ENCODE peak calls at places on chromosome X, in eight cellular contexts. W is PC-3, Q is AG09309, H is ovary, J is HFF-Myc, Z is endodermal cell, D is IMR-90, S is LNCaP clone FGC. T is an unnamed sample.

GRCh38 chrX:9324676-9325075 is 140.2 kb upstream of the TBL1X start:
- DNase-seq in W (peak; percentile 16), Q (no peak), H (no peak), J (no peak), Z (no peak), D (no peak), S (no peak), T (no peak)

GRCh38 chrX:41347186-41347585 is 13.2 kb downstream of the DDX3X start:
- DNase-seq in W (no peak), Q (no peak), H (no peak), J (no peak), Z (no peak), D (no peak), S (no peak), T (no peak)

GRCh38 chrX:27186671-27187070 is 276.5 kb downstream of the PPP4R3C start:
- DNase-seq in W (peak; percentile 50), Q (no peak), H (no peak), J (peak; percentile 4), Z (peak; percentile 58), D (peak; percentile 28), S (no peak), T (peak; percentile 46)

GRCh38 chrX:87583679-87584078 is 66.1 kb downstream of the KLHL4 start:
- DNase-seq in W (peak; percentile 39), Q (no peak), H (no peak), J (no peak), Z (peak; percentile 84), D (peak; percentile 10), S (no peak), T (peak; percentile 40)

GRCh38 chrX:38891641-38892413 is 90.6 kb downstream of the MID1IP1 start:
- DNase-seq in W (no peak), Q (no peak), H (no peak), J (peak; percentile 39), Z (no peak), D (peak; percentile 75), S (no peak), T (peak; percentile 11)

GRCh38 chrX:154695913-154696312 is 42.5 kb upstream of the CTAG2 start:
- DNase-seq in W (no peak), Q (no peak), H (no peak), J (no peak), Z (no peak), D (peak; percentile 31), S (no peak), T (peak; percentile 60)

GRCh38 chrX:82127228-82128123 is 925.6 kb downstream of the SH3BGRL start:
- DNase-seq in W (peak; percentile 29), Q (no peak), H (no peak), J (no peak), Z (no peak), D (no peak), S (no peak), T (no peak)

GRCh38 chrX:72053508-72053907 is 78.2 kb downstream of the RTL5 start:
- DNase-seq in W (no peak), Q (no peak), H (no peak), J (no peak), Z (no peak), D (no peak), S (no peak), T (no peak)

GRCh38 chrX:103845165-103845653 is 13.2 kb upstream of the RAB9B start:
- DNase-seq in W (peak; percentile 80), Q (peak; percentile 59), H (peak; percentile 83), J (peak; percentile 22), Z (peak; percentile 91), D (peak; percentile 78), S (no peak), T (peak; percentile 86)

GRCh38 chrX:101659601-101660063 is at the start of gene ARMCX2:
- DNase-seq in W (no peak), Q (peak; percentile 23), H (peak; percentile 81), J (no peak), Z (peak; percentile 75), D (peak; percentile 69), S (no peak), T (peak; percentile 73)

GRCh38 chrX:18146954-18147353 is 73.7 kb downstream of the BEND2 start:
- DNase-seq in W (peak; percentile 53), Q (no peak), H (no peak), J (no peak), Z (peak; percentile 76), D (peak; percentile 13), S (no peak), T (peak; percentile 8)

GRCh38 chrX:43961699-43962098 is 11.5 kb downstream of the NDP start:
- DNase-seq in W (peak; percentile 62), Q (no peak), H (no peak), J (no peak), Z (no peak), D (no peak), S (no peak), T (no peak)

GRCh38 chrX:107742754-107743191 is 32.8 kb downstream of the TSC22D3 start:
- DNase-seq in W (no peak), Q (no peak), H (peak; percentile 59), J (no peak), Z (peak; percentile 56), D (no peak), S (no peak), T (no peak)

GRCh38 chrX:65516756-65517155 is 17.8 kb downstream of the LAS1L start:
- DNase-seq in W (no peak), Q (no peak), H (no peak), J (no peak), Z (no peak), D (no peak), S (no peak), T (no peak)

GRCh38 chrX:24024819-24025740 is 1.9 kb downstream of the KLHL15 start:
- DNase-seq in W (peak; percentile 86), Q (peak; percentile 64), H (peak; percentile 92), J (peak; percentile 40), Z (peak; percentile 92), D (peak; percentile 89), S (peak; percentile 40), T (peak; percentile 92)

GRCh38 chrX:24025741-24026402 is 1.1 kb downstream of the KLHL15 start:
- DNase-seq in W (peak; percentile 17), Q (peak; percentile 49), H (no peak), J (no peak), Z (no peak), D (peak; percentile 81), S (no peak), T (peak; percentile 86)

GRCh38 chrX:24026403-24026801 is 584 bp downstream of the KLHL15 start:
- DNase-seq in W (no peak), Q (no peak), H (no peak), J (no peak), Z (peak; percentile 66), D (no peak), S (no peak), T (peak; percentile 20)

GRCh38 chrX:24023972-24024664 is 2.9 kb downstream of the KLHL15 start:
- DNase-seq in W (peak; percentile 8), Q (no peak), H (no peak), J (no peak), Z (no peak), D (peak; percentile 23), S (no peak), T (peak; percentile 26)

DNA sequence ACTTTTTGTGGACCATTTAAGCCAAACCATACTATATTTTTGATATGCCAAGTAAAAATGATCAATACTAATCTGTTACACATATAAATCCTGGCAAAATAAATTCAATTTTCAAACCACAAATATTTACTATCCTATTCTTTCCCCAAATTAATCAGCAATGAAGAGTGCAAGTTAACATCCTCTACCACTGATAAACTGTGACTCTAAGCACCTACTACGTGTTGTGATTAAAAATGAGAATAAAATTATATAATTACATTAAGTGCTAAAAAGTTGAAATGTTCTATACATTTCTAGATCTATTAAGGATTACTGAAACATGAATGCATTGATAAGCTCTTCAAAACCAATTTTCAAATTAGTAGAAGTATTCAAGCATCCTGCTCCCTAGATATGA is 3.4 kb downstream of the KLHL15 start:
- DNase-seq in W (no peak), Q (no peak), H (no peak), J (no peak), Z (no peak), D (no peak), S (no peak), T (no peak)
- H3K4me3 ChIP-seq in W (peak overlapping the region; percentile 97), Q (peak overlapping the region; percentile 29), H (peak overlapping the region; percentile 65), J (peak overlapping the region; percentile 66), Z (peak overlapping the region; percentile 92), D (peak overlapping the region; percentile 99), S (peak overlapping the region; percentile 73), T (peak overlapping the region; percentile 81)

GRCh38 chrX:147533426-147533825 is 378.3 kb upstream of the FMR1 start:
- DNase-seq in W (no peak), Q (no peak), H (no peak), J (no peak), Z (no peak), D (no peak), S (no peak), T (no peak)

DNA sequence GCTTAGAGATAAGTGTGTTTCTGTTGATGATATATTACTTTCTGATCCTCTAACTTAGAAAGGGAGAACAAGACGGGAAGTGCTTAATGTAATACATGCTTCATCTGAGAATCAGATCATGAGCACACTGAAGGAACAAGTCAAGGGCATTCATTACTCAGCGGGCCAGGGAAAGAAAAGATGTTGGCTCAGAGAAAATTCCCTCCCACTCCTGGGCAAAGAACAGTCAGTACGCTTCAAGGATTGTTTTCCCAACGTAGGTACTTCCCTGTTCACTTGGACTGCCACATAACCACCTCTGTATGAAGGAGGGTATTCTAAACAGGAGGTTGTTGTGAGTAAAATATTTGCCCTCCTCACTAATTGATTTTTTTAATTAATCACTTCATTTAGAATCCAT is 374.5 kb upstream of the FMR1 start:
- DNase-seq in W (no peak), Q (no peak), H (no peak), J (no peak), Z (no peak), D (no peak), S (no peak), T (no peak)
- TF ChIP-seq CTCF in W (no peak), Q (no peak), H (no peak), J (no peak), Z (no peak), D (no peak), S (no peak), T (no peak)

DNA sequence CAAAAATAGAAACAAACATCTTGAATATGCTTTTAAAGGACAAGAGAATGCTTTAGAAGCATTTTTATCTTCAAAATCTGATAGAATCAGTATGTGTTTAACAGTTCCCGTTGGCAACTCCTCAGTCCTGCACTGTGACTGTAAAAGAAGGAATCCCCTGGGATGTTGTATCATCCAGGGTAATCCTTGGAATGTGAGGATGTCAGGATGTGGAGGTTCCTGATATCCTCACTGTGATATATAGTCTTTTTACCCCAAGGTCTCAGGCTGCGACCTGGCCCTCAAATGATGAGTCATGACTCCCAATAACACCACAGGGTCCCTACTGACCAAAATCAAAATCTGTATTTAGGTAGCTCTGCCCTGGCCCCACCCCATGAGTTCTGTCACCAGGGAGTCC is 53.2 kb downstream of the PTCHD1 start:
- DNase-seq in W (no peak), Q (no peak), H (no peak), J (no peak), Z (no peak), D (no peak), S (no peak), T (no peak)
- H3K4me3 ChIP-seq in W (no peak overlapping the region), Q (no peak overlapping the region), H (no peak overlapping the region), J (no peak overlapping the region), Z (no peak overlapping the region), D (no peak overlapping the region), S (no peak overlapping the region), T (no peak overlapping the region)

DNA sequence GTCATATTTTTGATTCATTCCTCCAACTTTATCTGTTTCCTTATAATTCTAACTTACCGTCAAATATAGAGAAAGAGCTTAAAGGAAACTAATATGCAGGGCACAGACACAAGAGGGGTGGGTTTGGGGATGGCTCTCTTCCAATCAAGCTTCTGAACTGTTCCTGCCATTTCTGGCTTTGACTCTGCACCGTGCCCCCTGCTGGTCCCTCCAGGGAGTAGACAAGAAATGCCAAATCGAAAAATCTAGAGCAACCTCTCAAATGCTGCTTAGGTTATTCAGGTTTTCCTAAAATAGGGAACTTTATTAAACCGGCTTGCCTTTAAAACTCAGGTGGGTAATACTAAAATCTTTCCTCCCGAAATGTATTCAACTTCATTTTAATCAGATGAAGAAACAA is 39.8 kb upstream of the VCX3A start:
- DNase-seq in W (no peak), Q (no peak), H (no peak), J (no peak), Z (peak; percentile 67), D (no peak), S (no peak), T (no peak)
- TF ChIP-seq CTCF in W (no peak), Q (no peak), H (no peak), J (no peak), Z (peak; percentile 74), D (no peak), S (peak; percentile 27), T (no peak)

T was measured in fibroblast of pulmonary artery.